ENCODE peak calls at places on chromosomes 1 and 21, in eight cellular contexts. U, H, D, Y, C, E, S and I are unnamed samples.

GRCh38 chr1:110286564-110286963 is 52.6 kb upstream of the RBM15 start:
- DNase-seq in U (no peak), H (no peak), D (no peak), Y (no peak), C (no peak), E (no peak), S (no peak), I (no peak)

GRCh38 chr1:111864862-111865261 is 109.2 kb downstream of the DDX20 start:
- DNase-seq in U (peak), H (peak), D (no peak), Y (no peak), C (peak), E (no peak), S (no peak), I (peak)

GRCh38 chr1:113835686-113836290 is 23.5 kb upstream of the RSBN1 start:
- DNase-seq in U (peak), H (peak), D (no peak), Y (peak), C (peak), E (peak), S (peak), I (peak)

GRCh38 chr1:55582078-55582477 is 366.9 kb upstream of the USP24 start:
- DNase-seq in U (peak), H (peak), D (no peak), Y (no peak), C (no peak), E (no peak), S (peak), I (no peak)

GRCh38 chr1:81936838-81937237 is 136.1 kb downstream of the ADGRL2 start:
- DNase-seq in U (no peak), H (no peak), D (no peak), Y (no peak), C (no peak), E (no peak), S (peak), I (no peak)

GRCh38 chr21:37268186-37268503 is 1.0 kb upstream of the VPS26C start:
- DNase-seq in U (no peak), H (no peak), D (no peak), Y (no peak), C (no peak), E (no peak), S (no peak), I (no peak)

GRCh38 chr1:46188295-46189030 is 9.8 kb downstream of the POMGNT1 start:
- DNase-seq in U (no peak), H (peak), D (peak), Y (no peak), C (no peak), E (no peak), S (no peak), I (no peak)

GRCh38 chr1:94398356-94398755 is 19.8 kb upstream of the ABCD3 start:
- DNase-seq in U (no peak), H (no peak), D (no peak), Y (no peak), C (no peak), E (no peak), S (no peak), I (no peak)

GRCh38 chr1:98051065-98051675 is 130.3 kb upstream of the DPYD start:
- DNase-seq in U (peak), H (peak), D (peak), Y (peak), C (peak), E (peak), S (peak), I (peak)

DNA sequence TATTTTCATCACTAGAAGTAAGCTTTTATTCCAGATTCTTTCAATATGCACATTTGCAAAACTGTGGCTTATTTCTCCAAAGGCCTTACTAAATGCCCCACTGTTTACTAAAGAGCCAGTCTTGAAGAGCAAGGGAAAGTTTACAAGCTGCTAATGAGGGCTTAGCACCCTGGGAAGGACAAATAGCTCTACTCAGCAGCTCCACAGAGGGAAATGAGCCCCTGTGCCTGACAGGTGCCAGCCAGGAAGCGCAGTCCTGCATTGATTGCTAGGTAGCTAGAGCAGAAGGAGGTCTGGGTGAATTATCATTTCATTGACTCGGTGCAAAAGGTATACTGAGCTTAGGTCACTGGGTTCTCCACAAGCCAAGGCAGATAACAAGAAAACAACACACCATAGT is 307.0 kb downstream of the SETD4 start:
- DNase-seq in U (peak), H (no peak), D (no peak), Y (no peak), C (no peak), E (no peak), S (no peak), I (no peak)
- H3K4me3 ChIP-seq in U (no peak), H (no peak), D (no peak), Y (no peak), C (no peak), E (no peak), S (no peak), I (no peak)

GRCh38 chr1:37478451-37478871 is 4.1 kb downstream of the ZC3H12A start:
- DNase-seq in U (no peak), H (no peak), D (peak), Y (no peak), C (no peak), E (peak), S (peak), I (no peak)

GRCh38 chr1:37478890-37479254 is 4.5 kb downstream of the ZC3H12A start:
- DNase-seq in U (no peak), H (no peak), D (peak), Y (no peak), C (peak), E (no peak), S (peak), I (peak)

GRCh38 chr1:37480125-37480466 is 5.7 kb downstream of the ZC3H12A start:
- DNase-seq in U (no peak), H (no peak), D (no peak), Y (no peak), C (no peak), E (no peak), S (no peak), I (no peak)

GRCh38 chr1:37480581-37481288 is 6.4 kb downstream of the ZC3H12A start:
- DNase-seq in U (no peak), H (no peak), D (peak), Y (no peak), C (no peak), E (no peak), S (no peak), I (no peak)

GRCh38 chr1:37479255-37480124 is 5.1 kb downstream of the ZC3H12A start:
- DNase-seq in U (peak), H (no peak), D (peak), Y (peak), C (peak), E (peak), S (peak), I (peak)
- H3K4me3 ChIP-seq in U (no peak), H (no peak), D (peak), Y (peak), C (peak), E (peak), S (peak), I (peak)

GRCh38 chr1:183185941-183186490 is at the start of gene LAMC2:
- DNase-seq in U (peak), H (peak), D (no peak), Y (peak), C (no peak), E (peak), S (no peak), I (no peak)
- H3K4me3 ChIP-seq in U (peak), H (peak), D (no peak), Y (peak), C (no peak), E (no peak), S (no peak), I (no peak)

GRCh38 chr1:17404034-17404671 is 32.2 kb downstream of the PADI6 start:
- DNase-seq in U (no peak), H (no peak), D (no peak), Y (no peak), C (no peak), E (no peak), S (no peak), I (no peak)

GRCh38 chr1:17403081-17403480 is 31.1 kb downstream of the PADI6 start:
- DNase-seq in U (no peak), H (no peak), D (no peak), Y (peak), C (no peak), E (no peak), S (no peak), I (no peak)

GRCh38 chr1:17397910-17398700 is 26.1 kb downstream of the PADI6 start:
- DNase-seq in U (no peak), H (no peak), D (no peak), Y (no peak), C (no peak), E (no peak), S (no peak), I (no peak)

GRCh38 chr1:17401841-17402240 is 29.8 kb downstream of the PADI6 start:
- DNase-seq in U (no peak), H (no peak), D (no peak), Y (no peak), C (no peak), E (no peak), S (no peak), I (no peak)

DNA sequence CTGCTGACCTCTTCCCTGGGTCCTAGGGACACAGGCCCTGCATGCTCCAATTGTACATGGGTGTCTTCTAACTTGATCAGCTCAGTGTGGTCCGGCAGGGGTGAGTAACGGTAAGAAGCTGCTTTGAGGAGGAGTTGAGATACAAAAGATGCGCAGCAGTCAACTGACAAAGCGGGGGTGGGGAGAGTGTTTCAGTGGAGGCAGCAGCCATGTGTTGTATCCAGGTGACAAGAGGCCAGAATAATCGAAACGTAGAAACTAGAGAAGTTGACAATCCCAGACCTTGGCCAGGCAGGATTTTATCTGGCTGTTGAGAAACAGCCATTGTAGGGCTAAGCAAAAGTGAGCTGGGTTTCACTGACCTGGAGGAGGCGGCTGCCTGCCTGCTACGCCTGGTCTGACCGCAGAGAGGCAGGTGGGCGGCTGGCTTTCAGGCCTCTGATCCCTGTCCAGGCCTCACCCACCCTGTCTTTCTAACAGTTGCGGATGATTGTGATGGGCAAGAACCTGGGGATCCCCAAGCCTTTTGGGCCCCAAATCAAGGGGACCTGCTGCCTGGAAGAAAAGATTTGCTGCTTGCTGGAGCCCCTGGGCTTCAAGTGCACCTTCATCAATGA is 28.8 kb downstream of the PADI6 start:
- DNase-seq in U (no peak), H (no peak), D (no peak), Y (no peak), C (no peak), E (no peak), S (no peak), I (no peak)
- H3K4me3 ChIP-seq in U (no peak), H (no peak), D (no peak), Y (no peak), C (no peak), E (no peak), S (no peak), I (no peak)

DNA sequence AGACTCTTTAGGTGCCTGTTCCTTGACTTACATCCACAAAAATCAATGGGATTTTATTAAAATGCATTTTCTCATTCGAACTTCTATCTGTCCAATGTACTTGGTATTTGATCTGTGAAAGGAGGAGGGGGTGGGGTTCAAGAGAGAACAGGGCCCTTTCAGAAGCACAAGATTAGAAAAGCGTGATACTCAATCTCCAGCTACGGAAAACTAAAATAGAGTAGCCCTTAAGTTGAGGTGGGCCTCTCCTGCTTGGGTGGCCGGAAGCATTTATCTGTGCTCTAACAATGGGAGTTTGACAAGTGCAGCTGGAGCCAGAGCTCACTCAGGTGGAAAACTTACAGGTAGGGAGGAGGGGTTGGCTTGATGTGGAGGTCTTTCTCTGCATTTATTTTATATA is 462 bp upstream of the RXRG start:
- DNase-seq in U (no peak), H (peak), D (no peak), Y (no peak), C (no peak), E (no peak), S (no peak), I (no peak)
- H3K4me3 ChIP-seq in U (no peak), H (peak), D (no peak), Y (no peak), C (no peak), E (no peak), S (no peak), I (no peak)

GRCh38 chr1:14242870-14243269 is 355.6 kb upstream of the KAZN start:
- DNase-seq in U (no peak), H (no peak), D (no peak), Y (no peak), C (no peak), E (no peak), S (no peak), I (peak)
- H3K4me3 ChIP-seq in U (no peak), H (no peak), D (no peak), Y (no peak), C (no peak), E (no peak), S (no peak), I (no peak)

GRCh38 chr21:46091631-46092025 is 6.3 kb upstream of the COL6A2 start:
- DNase-seq in U (no peak), H (no peak), D (no peak), Y (no peak), C (no peak), E (no peak), S (no peak), I (no peak)
- H3K4me3 ChIP-seq in U (no peak), H (no peak), D (no peak), Y (no peak), C (no peak), E (no peak), S (peak), I (no peak)

DNA sequence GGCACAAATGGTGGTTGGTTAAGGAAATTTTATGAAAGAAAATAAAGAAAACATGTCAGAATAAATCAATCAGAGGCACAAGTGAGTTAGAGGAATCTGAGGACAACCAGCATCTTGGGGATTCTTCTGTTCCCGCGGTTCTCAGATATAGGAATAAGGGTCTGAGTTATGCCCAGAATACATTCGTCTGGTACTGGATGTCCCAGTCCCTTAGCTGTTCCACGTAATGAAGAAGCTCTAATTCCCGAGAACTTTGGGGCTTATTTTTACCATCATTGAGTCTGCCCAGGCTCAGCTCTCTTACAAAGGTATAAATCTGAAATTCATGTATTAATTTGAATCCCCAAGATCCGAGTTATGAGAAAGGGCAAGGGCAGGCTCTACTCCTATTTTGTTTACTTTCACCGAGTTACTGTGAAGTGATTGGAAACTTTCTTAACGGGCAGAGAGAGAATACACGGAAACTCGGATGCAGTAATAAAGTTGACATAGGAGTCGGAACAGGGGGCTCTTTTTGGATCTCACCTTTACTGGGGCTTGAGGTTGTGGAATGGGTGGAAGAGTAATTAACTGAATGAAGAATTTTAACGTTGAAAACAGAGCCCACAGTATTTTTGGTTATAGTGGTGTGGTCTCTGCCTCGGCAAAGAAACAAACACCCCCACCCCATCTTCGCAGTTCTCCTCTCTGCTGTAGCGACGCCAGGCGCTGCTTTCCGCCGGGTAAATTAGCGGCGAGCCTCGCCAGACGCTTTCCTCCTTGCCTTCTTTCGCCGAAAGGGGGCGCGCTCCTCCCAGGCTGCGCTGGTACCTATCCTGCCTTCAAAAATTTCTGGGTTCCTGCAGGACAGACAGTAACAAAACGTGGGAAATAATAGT is 7.1 kb downstream of the PRRX1 start:
- DNase-seq in U (peak), H (peak), D (no peak), Y (no peak), C (no peak), E (no peak), S (peak), I (no peak)
- H3K4me3 ChIP-seq in U (no peak), H (peak), D (no peak), Y (no peak), C (peak), E (no peak), S (peak), I (no peak)

GRCh38 chr1:8966606-8967005 is 20.9 kb downstream of the CA6 start:
- DNase-seq in U (no peak), H (no peak), D (no peak), Y (no peak), C (no peak), E (no peak), S (no peak), I (no peak)
- H3K4me3 ChIP-seq in U (no peak), H (no peak), D (no peak), Y (no peak), C (no peak), E (peak), S (no peak), I (no peak)